ENCODE peak calls at places on chromosomes 1 and 21, in four cellular contexts. B is HepG2, A is GM12878, E is K562. R is an unnamed sample.

GRCh38 chr1:30572192-30572591 is 151.2 kb downstream of the MATN1 start:
- DNase-seq in B (no peak), E (no peak), A (no peak), R (no peak)

GRCh38 chr1:205458777-205459566 is 3.1 kb upstream of the BLACAT1 start:
- DNase-seq in B (peak; percentile 34), E (peak; percentile 58), A (no peak), R (no peak)

GRCh38 chr1:59672851-59673574 is 141.7 kb upstream of the HOOK1 start:
- DNase-seq in B (peak; percentile 63), E (no peak), A (no peak), R (peak; percentile 2)

GRCh38 chr1:236206548-236206947 is 64.2 kb downstream of the GPR137B start:
- DNase-seq in B (no peak), A (no peak), E (peak; percentile 37), R (no peak)

GRCh38 chr1:186420923-186421322 is 40.0 kb downstream of the PDC start:
- DNase-seq in E (no peak), B (no peak), A (no peak), R (no peak)

GRCh38 chr1:21357161-21357560 is 66.9 kb upstream of the ECE1 start:
- DNase-seq in B (no peak), A (no peak), E (no peak), R (no peak)

GRCh38 chr1:16351449-16351993 is 759 bp downstream of the FBXO42 start:
- DNase-seq in B (no peak), E (peak; percentile 61), A (no peak), R (no peak)

GRCh38 chr1:17462677-17463076 is 23.2 kb upstream of the RCC2 start:
- DNase-seq in A (no peak), E (no peak), B (no peak), R (no peak)

GRCh38 chr21:46152939-46153258 is 2.5 kb downstream of the FTCD start:
- DNase-seq in B (no peak), A (no peak), E (no peak), R (no peak)

GRCh38 chr1:47682198-47682597 is 244.4 kb downstream of the FOXD2 start:
- DNase-seq in A (no peak), E (no peak), B (no peak), R (no peak)

GRCh38 chr1:106055900-106056299 is 1000.6 kb upstream of the PRMT6 start:
- DNase-seq in B (no peak), A (no peak), E (no peak), R (no peak)

GRCh38 chr1:8477199-8477982 is 159.5 kb downstream of the SLC45A1 start:
- DNase-seq in A (peak; percentile 93), E (no peak), B (no peak), R (no peak)

GRCh38 chr1:226946841-226947240 is 6.7 kb downstream of the COQ8A start:
- DNase-seq in A (no peak), E (no peak), B (no peak), R (no peak)

GRCh38 chr1:9009438-9010366 is 16.5 kb downstream of the SLC2A7 start:
- DNase-seq in B (no peak), E (peak; percentile 47), A (no peak), R (peak; percentile 30)

GRCh38 chr1:94017155-94017829 is 103.7 kb downstream of the ABCA4 start:
- DNase-seq in A (no peak), E (no peak), B (no peak), R (no peak)

GRCh38 chr1:183583466-183583865 is 6.8 kb downstream of the NCF2 start:
- DNase-seq in A (no peak), B (no peak), E (no peak), R (no peak)

GRCh38 chr1:7408771-7409150 is 362.3 kb upstream of the VAMP3 start:
- DNase-seq in A (no peak), E (no peak), B (no peak), R (no peak)

GRCh38 chr21:32329776-32330175 is 31.1 kb downstream of the MRAP start:
- DNase-seq in E (no peak), A (no peak), B (peak; percentile 27), R (no peak)

GRCh38 chr1:9603766-9604753 is 15.3 kb downstream of the TMEM201 start:
- DNase-seq in E (no peak), B (no peak), A (no peak), R (no peak)

GRCh38 chr1:162905174-162905573 is 44.2 kb upstream of the CCDC190 start:
- DNase-seq in A (no peak), B (no peak), E (no peak), R (no peak)

GRCh38 chr1:6809461-6809860 is 24.2 kb downstream of the CAMTA1 start:
- DNase-seq in A (no peak), B (no peak), E (no peak), R (no peak)

GRCh38 chr1:223199094-223199647 is 56.1 kb upstream of the TLR5 start:
- DNase-seq in E (peak; percentile 19), A (no peak), B (no peak), R (peak; percentile 18)

GRCh38 chr1:4485398-4485797 is 169.0 kb upstream of the AJAP1 start:
- DNase-seq in A (no peak), E (no peak), B (no peak), R (no peak)

GRCh38 chr1:109877776-109878175 is 32.9 kb upstream of the CSF1 start:
- DNase-seq in A (no peak), E (no peak), B (no peak), R (no peak)

GRCh38 chr1:109875874-109876273 is 34.8 kb upstream of the CSF1 start:
- DNase-seq in E (no peak), B (no peak), A (no peak), R (no peak)

GRCh38 chr1:109877320-109877771 is 33.3 kb upstream of the CSF1 start:
- DNase-seq in B (peak; percentile 79), E (peak; percentile 58), A (no peak), R (peak; percentile 86)

GRCh38 chr1:109878531-109878930 is 32.1 kb upstream of the CSF1 start:
- DNase-seq in E (no peak), A (no peak), B (no peak), R (no peak)

DNA sequence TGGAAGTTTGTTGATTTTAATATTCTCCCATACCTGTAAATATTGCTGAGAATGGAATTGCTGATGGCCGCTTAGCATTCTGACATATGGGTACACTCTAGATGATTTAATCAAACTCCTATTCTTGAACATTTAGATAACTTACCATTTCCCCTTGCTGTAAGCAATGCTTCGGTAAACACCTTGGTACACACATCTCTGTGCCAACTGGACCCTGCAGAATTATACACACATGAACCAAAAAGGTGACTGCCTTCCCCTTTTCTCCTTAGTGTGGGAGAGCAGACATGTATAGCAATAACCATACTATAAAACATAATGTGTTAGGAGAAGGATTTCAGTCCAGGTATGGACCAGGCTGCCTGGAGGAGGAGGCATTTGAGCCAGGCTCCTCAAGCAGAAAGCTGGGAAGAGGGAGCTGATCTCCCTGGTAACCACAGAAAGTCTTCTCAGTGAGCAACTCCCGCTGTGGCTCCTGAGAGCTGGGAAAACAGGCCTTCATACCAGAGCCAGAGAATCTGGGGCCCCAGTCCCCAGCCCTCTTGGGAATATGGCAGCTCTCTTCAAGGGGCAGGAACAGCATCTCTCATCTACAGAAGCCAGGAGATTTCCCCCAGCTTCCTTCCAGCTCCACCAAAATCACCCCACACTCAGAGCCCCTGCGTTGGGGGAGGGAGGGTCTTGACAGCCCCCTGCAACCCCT is 33.9 kb upstream of the CSF1 start:
- DNase-seq in A (no peak), B (no peak), E (no peak), R (no peak)
- TF ChIP-seq POLR2AphosphoS2 in A (no peak), B (no peak), E (no peak), R (no peak)

DNA sequence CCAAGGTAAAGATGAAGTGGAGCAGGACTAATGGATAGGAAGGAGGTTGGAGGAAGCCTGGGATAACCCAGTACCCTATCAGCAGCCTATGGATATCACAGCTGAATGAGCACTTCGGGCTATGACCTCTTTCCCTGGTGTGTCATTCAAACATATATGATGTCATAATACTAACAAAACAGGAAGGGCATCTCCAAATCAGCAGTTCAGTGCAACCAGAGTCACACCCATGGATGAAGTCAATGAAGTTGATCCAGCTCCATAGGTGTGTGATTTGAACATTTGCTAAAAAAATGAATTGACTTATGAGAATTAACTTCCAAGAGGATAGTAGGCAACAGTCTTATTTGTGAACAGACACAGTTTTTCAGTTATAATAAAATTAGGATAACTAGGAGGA is 1.7 kb upstream of the C1orf116 start:
- DNase-seq in E (peak; percentile 64), B (no peak), A (no peak), R (no peak)
- TF ChIP-seq POLR2AphosphoS2 in E (no peak), B (no peak), A (no peak), R (no peak)

GRCh38 chr1:220697326-220697725 is 7.2 kb downstream of the C1orf115 start:
- DNase-seq in A (no peak), E (no peak), B (no peak), R (no peak)

GRCh38 chr1:220696863-220697231 is 6.7 kb downstream of the C1orf115 start:
- DNase-seq in E (no peak), B (no peak), A (no peak), R (no peak)

GRCh38 chr1:220699044-220699443 is 8.9 kb downstream of the C1orf115 start:
- DNase-seq in A (no peak), E (no peak), B (no peak), R (no peak)

GRCh38 chr1:220700591-220701179 is 10.5 kb downstream of the C1orf115 start:
- DNase-seq in A (no peak), B (no peak), E (no peak), R (no peak)

GRCh38 chr1:220698607-220699016 is 8.4 kb downstream of the C1orf115 start:
- DNase-seq in A (no peak), E (no peak), B (peak; percentile 69), R (no peak)
- TF ChIP-seq POLR2AphosphoS2 in A (no peak), E (no peak), B (no peak), R (no peak)

GRCh38 chr1:1092890-1093609 is 18.9 kb upstream of the RNF223 start:
- DNase-seq in A (no peak), B (no peak), E (no peak), R (no peak)
- TF ChIP-seq POLR2AphosphoS2 in A (no peak), B (no peak), E (no peak), R (no peak)

GRCh38 chr1:196951711-196952394 is 8.3 kb downstream of the CFHR2 start:
- DNase-seq in B (no peak), E (no peak), A (peak; percentile 1), R (no peak)
- TF ChIP-seq POLR2AphosphoS2 in B (no peak), E (no peak), A (no peak), R (no peak)

DNA sequence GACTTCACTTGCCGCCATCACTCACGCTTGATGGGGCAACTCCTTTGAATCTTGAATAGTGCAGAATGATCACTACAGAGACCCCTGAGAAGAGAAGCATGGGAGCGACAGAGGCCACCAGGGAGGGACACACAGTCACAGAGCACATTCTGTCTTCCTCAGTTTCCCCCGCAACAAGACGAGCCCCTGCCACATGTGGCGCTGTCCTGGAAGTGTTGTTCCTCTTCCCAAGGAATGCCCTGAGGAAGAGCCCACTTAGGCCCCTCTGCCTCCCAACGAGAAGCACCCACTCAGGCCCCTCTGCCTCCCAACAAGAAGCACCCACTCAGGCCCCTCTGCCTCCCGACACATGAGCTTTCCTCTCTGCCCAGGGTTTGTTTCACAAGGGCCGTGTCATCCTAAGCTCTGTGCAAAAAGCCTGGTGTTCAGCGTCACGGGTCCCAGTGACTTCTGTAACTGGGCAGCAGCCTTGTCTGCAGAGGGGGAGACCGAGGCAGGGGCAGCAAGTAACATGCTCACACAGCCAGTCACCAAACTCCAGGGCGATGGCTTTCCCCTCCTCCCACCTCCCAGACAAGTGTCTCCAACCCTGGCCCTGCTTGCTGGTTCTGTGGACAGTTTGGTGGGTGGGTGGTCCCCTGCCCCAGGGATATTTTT is 19.8 kb downstream of the SLC37A1 start:
- DNase-seq in E (no peak), B (no peak), A (no peak), R (no peak)
- TF ChIP-seq POLR2AphosphoS2 in E (no peak), B (no peak), A (no peak), R (no peak)

R was measured in A549.